ENCODE peak calls at places on chromosome 3, in seven cellular contexts. G, L, Y, K, V, X and I are unnamed samples.

GRCh38 chr3:161150001-161150525 is 44.9 kb upstream of the B3GALNT1 start:
- DNase-seq in V (no peak), X (no peak), L (no peak), G (no peak), K (no peak), Y (no peak), I (no peak)

GRCh38 chr3:69744507-69744906 is 5.2 kb downstream of the MITF start:
- DNase-seq in Y (no peak), V (no peak), X (no peak), K (no peak), L (no peak), G (no peak), I (no peak)

GRCh38 chr3:196987022-196987421 is 18.4 kb upstream of the PIGZ start:
- DNase-seq in K (no peak), X (no peak), Y (no peak), G (no peak), V (no peak), L (no peak), I (no peak)

GRCh38 chr3:85631070-85631469 is 672.3 kb downstream of the CADM2 start:
- DNase-seq in K (no peak), L (no peak), Y (no peak), G (no peak), V (no peak), X (no peak), I (no peak)

GRCh38 chr3:188624384-188624783 is 470.4 kb downstream of the LPP start:
- DNase-seq in X (no peak), Y (peak; percentile 31), K (no peak), G (no peak), L (no peak), V (no peak), I (no peak)

GRCh38 chr3:14297784-14298236 is 104.6 kb upstream of the SLC6A6 start:
- DNase-seq in X (peak; percentile 63), Y (peak; percentile 78), V (no peak), K (no peak), G (no peak), L (no peak), I (no peak)

GRCh38 chr3:33887478-33887877 is 89.0 kb downstream of the PDCD6IP start:
- DNase-seq in X (no peak), L (no peak), G (no peak), Y (no peak), K (no peak), V (no peak), I (no peak)

GRCh38 chr3:146528954-146529353 is 15.5 kb downstream of the PLSCR1 start:
- DNase-seq in G (no peak), X (no peak), K (no peak), V (no peak), L (no peak), Y (no peak), I (no peak)

GRCh38 chr3:115834068-115834467 is 210.8 kb downstream of the GAP43 start:
- DNase-seq in V (no peak), L (no peak), G (no peak), X (peak; percentile 67), K (peak; percentile 77), Y (no peak), I (no peak)

GRCh38 chr3:28053759-28054158 is 187.7 kb upstream of the CMC1 start:
- DNase-seq in L (no peak), X (peak; percentile 81), V (no peak), K (peak; percentile 12), Y (no peak), G (no peak), I (no peak)

GRCh38 chr3:173823911-173824460 is 426.4 kb downstream of the NLGN1 start:
- DNase-seq in Y (no peak), L (no peak), X (peak; percentile 1), V (no peak), G (no peak), K (no peak), I (no peak)

GRCh38 chr3:45253316-45253715 is 27.2 kb upstream of the TMEM158 start:
- DNase-seq in V (no peak), Y (no peak), L (no peak), X (no peak), G (no peak), K (no peak), I (no peak)

GRCh38 chr3:45258317-45258716 is 32.2 kb upstream of the TMEM158 start:
- DNase-seq in V (no peak), K (no peak), Y (no peak), L (no peak), X (no peak), G (no peak), I (no peak)

GRCh38 chr3:45261333-45262110 is 35.4 kb upstream of the TMEM158 start:
- DNase-seq in G (no peak), V (no peak), L (no peak), Y (no peak), K (no peak), X (no peak), I (no peak)

DNA sequence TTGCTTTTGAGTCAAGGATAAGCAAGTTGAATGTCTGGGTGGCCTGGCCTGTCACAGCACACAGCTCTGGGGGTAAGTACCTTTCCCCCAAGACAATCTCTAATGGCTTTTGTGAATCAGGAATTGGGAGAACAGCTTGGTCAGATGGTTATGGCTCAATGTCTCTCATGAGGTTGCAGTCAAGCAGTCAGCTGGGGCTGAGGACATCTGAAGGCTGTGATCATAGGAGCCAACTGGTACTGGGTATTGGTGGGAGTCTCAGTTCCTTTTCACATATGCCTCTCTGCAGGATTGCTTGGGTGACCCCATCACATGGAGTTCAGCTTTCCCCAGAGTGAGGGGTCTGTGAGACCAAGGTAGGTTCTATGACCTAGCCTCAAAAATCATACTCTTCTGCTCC is 33.1 kb upstream of the TMEM158 start:
- DNase-seq in X (no peak), Y (no peak), G (no peak), V (no peak), K (no peak), L (no peak), I (no peak)
- TF ChIP-seq CTCF in X (no peak), Y (no peak), G (no peak), V (no peak), K (no peak), L (no peak), I (no peak)

GRCh38 chr3:133633439-133633838 is 28.3 kb downstream of the TOPBP1 start:
- DNase-seq in K (no peak), L (no peak), G (no peak), Y (no peak), X (no peak), V (no peak), I (no peak)
- H3K36me3 ChIP-seq in K (peaks cover 19% of the 10 kb centered on the region), L (peaks cover 20% of the 10 kb centered on the region), G (peaks cover 8% of the 10 kb centered on the region), Y (no peaks in the 10 kb centered on the region), X (peaks cover 33% of the 10 kb centered on the region), V (peaks cover 54% of the 10 kb centered on the region), I (peaks cover 1% of the 10 kb centered on the region)

GRCh38 chr3:72265250-72265649 is 480.3 kb upstream of the PROK2 start:
- DNase-seq in V (peak; percentile 47), G (no peak), L (no peak), K (no peak), X (no peak), Y (no peak), I (no peak)
- TF ChIP-seq CTCF in V (peak; percentile 52), G (no peak), L (no peak), K (peak; percentile 44), X (peak; percentile 46), Y (no peak), I (peak; percentile 12)

DNA sequence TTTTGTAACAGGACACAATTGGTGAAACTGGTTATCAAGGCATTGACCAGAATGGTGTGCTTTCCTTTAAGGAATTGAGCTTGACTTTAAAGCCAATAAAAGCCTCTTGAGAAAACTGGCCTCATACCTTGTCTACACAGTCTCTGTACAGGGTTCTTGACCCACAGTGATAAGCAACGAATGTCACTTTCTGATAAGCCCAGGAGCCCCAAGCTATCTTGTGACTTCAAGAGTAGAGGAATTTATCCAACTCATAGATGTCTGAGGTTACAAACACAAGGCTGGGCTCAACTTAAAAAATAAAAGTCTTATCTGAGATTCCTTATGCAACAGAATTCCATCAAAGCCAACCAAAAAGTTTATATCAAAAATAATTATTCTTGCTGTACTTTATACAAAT is 212.1 kb downstream of the GBE1 start:
- DNase-seq in K (no peak), V (no peak), G (no peak), Y (no peak), X (no peak), L (no peak), I (no peak)
- H3K36me3 ChIP-seq in K (no peaks in the 10 kb centered on the region), V (no peaks in the 10 kb centered on the region), G (peaks cover 14% of the 10 kb centered on the region), Y (no peaks in the 10 kb centered on the region), X (no peaks in the 10 kb centered on the region), L (no peaks in the 10 kb centered on the region), I (no peaks in the 10 kb centered on the region)

DNA sequence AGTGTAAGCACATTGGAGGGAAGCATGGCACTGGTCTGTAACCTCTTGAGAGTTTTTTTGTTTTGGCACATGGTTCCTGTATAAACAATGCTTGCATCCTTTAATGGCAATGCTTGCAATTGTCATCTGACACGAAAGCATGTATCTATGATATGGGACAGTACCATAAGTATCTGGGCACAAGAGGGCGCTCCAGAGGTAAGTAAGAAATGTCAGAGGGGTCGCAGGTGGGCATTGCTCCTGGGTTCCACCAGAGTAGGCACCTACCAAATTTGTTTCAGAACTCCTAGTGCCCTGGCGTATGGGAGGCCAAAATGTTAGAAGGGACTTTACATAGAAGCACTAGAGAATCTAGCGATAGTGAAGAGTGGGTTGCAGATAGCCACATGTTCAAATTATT is 58.7 kb upstream of the BCHE start:
- DNase-seq in K (peak; percentile 9), G (no peak), Y (no peak), X (no peak), V (peak; percentile 82), L (no peak), I (no peak)
- TF ChIP-seq CTCF in K (peak; percentile 57), G (no peak), Y (no peak), X (peak; percentile 42), V (no peak), L (no peak), I (peak; percentile 20)

GRCh38 chr3:168284728-168285127 is 189.0 kb upstream of the GOLIM4 start:
- DNase-seq in V (no peak), X (no peak), L (no peak), Y (no peak), G (no peak), K (no peak), I (no peak)
- H3K36me3 ChIP-seq in V (no peaks in the 10 kb centered on the region), X (no peaks in the 10 kb centered on the region), L (no peaks in the 10 kb centered on the region), Y (no peaks in the 10 kb centered on the region), G (no peaks in the 10 kb centered on the region), K (no peaks in the 10 kb centered on the region), I (no peaks in the 10 kb centered on the region)

DNA sequence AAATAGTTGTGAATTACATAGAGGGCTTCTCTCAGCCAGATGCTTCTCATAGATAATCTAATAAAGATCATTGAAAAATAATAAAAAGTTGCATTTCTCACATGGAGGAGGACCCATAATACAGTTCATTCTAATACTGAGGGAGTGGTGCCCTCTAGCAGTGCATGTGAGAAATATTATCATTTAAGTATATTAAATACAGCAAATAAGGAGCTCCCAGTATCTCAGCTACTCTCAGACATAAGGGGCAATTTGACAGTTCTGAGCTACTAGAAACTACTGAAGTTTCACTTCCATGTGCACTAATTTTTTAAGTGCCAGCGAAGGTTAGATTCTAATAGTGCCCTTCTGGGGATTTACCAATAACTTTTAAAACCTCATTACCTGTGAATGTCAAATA is 188.3 kb downstream of the IL5RA start:
- DNase-seq in X (no peak), V (peak; percentile 38), K (no peak), Y (no peak), G (no peak), L (no peak), I (no peak)
- TF ChIP-seq CTCF in X (no peak), V (peak; percentile 18), K (no peak), Y (peak; percentile 39), G (peak; percentile 20), L (no peak), I (peak; percentile 35)

GRCh38 chr3:172342097-172342659 is 106.1 kb downstream of the GHSR start:
- DNase-seq in X (no peak), G (no peak), K (no peak), V (no peak), Y (no peak), L (no peak), I (no peak)
- H3K36me3 ChIP-seq in X (peaks cover 44% of the 10 kb centered on the region), G (peaks cover 47% of the 10 kb centered on the region), K (peaks cover 84% of the 10 kb centered on the region), V (peaks cover 75% of the 10 kb centered on the region), Y (no peaks in the 10 kb centered on the region), L (peaks cover 49% of the 10 kb centered on the region), I (peaks cover 6% of the 10 kb centered on the region)